ENCODE peak calls at places on chromosomes 1 and 21, in four cellular contexts. V, F, Q and X are unnamed samples.

GRCh38 chr1:185151215-185151614 is 5.5 kb downstream of the TRMT1L start:
- DNase-seq in Q (no peak), F (no peak), V (no peak), X (no peak)

GRCh38 chr1:225866061-225866844 is 15.9 kb downstream of the TMEM63A start:
- DNase-seq in F (peak), Q (no peak), V (no peak), X (no peak)

GRCh38 chr1:159199901-159200300 is 4.8 kb upstream of the ACKR1 start:
- DNase-seq in F (no peak), Q (no peak), V (no peak), X (no peak)

GRCh38 chr1:11473635-11474034 is 5.3 kb upstream of the DISP3 start:
- DNase-seq in V (no peak), F (peak), Q (peak), X (no peak)

GRCh38 chr1:25198731-25199231 is 33.5 kb downstream of the SYF2 start:
- DNase-seq in Q (no peak), F (peak), V (no peak), X (peak)

GRCh38 chr1:164557270-164557669 is 1.7 kb upstream of the PBX1 start:
- DNase-seq in V (no peak), F (no peak), Q (no peak), X (no peak)

GRCh38 chr1:206508956-206509355 is 1.6 kb downstream of the RASSF5 start:
- DNase-seq in Q (no peak), V (no peak), F (peak), X (peak)

GRCh38 chr1:167564592-167564991 is 11.0 kb upstream of the CREG1 start:
- DNase-seq in Q (peak), V (no peak), F (no peak), X (no peak)

GRCh38 chr21:45818276-45818903 is 163.2 kb upstream of the COL6A1 start:
- DNase-seq in V (peak), Q (no peak), F (peak), X (peak)

GRCh38 chr21:42306366-42307035 is 8.7 kb downstream of the TFF3 start:
- DNase-seq in V (no peak), Q (no peak), F (no peak), X (no peak)

GRCh38 chr1:112371770-112372169 is 24.2 kb upstream of the CTTNBP2NL start:
- DNase-seq in V (no peak), F (no peak), Q (no peak), X (no peak)

GRCh38 chr1:244730153-244730933 is 77.4 kb downstream of the DESI2 start:
- DNase-seq in V (no peak), F (peak), Q (peak), X (peak)

GRCh38 chr1:85654066-85654782 is 54.0 kb downstream of the ZNHIT6 start:
- DNase-seq in V (no peak), F (peak), Q (no peak), X (peak)

GRCh38 chr1:116185161-116185701 is 74.0 kb downstream of the MAB21L3 start:
- DNase-seq in V (no peak), F (no peak), Q (no peak), X (no peak)

GRCh38 chr1:24905355-24905978 is 24.6 kb downstream of the RUNX3 start:
- DNase-seq in V (no peak), Q (no peak), F (no peak), X (no peak)

GRCh38 chr1:41765109-41765655 is 153.5 kb downstream of the HIVEP3 start:
- DNase-seq in V (no peak), Q (no peak), F (no peak), X (no peak)

GRCh38 chr1:192628406-192629057 is 7.4 kb upstream of the RGS13 start:
- DNase-seq in Q (no peak), F (no peak), V (no peak), X (no peak)

GRCh38 chr1:109370712-109371270 is 26.9 kb downstream of the SORT1 start:
- DNase-seq in V (peak), F (peak), Q (no peak), X (peak)

GRCh38 chr1:160985723-160986122 is 31.1 kb upstream of the ITLN2 start:
- DNase-seq in V (no peak), F (no peak), Q (no peak), X (no peak)

GRCh38 chr1:171507435-171507834 is 22.1 kb downstream of the PRRC2C start:
- DNase-seq in F (no peak), Q (no peak), V (no peak), X (no peak)

GRCh38 chr1:202282017-202282335 is 59.8 kb downstream of the UBE2T start:
- DNase-seq in V (no peak), F (no peak), Q (no peak), X (no peak)

GRCh38 chr1:206803221-206803730 is 31.0 kb upstream of the IL10 start:
- DNase-seq in Q (no peak), V (no peak), F (no peak), X (no peak)

GRCh38 chr1:18886003-18886335 is 16.4 kb downstream of the ALDH4A1 start:
- DNase-seq in Q (no peak), V (no peak), F (peak), X (peak)